ENCODE peak calls at places on chromosome 1, in six cellular contexts. D is aorta; E is lower leg skin; A is stimulated activated CD4-positive, alpha-beta T cell treated with anti-CD3 and anti-CD28 coated beads, Interleukin-2, amount 100 ng/mL, for 24 hours; J is iris pigment epithelial cell; Z is SK-N-DZ. X is an unnamed sample.

GRCh38 chr1:204592246-204592948 is 76.2 kb downstream of the MDM4 start:
- DNase-seq in D (no peak), J (no peak), Z (no peak), E (no peak), A (no peak), X (peak)

GRCh38 chr1:222310830-222311229 is 237.1 kb downstream of the HHIPL2 start:
- DNase-seq in J (no peak), A (no peak), D (no peak), E (peak), Z (peak), X (no peak)

GRCh38 chr1:51231121-51231520 is 5.0 kb upstream of the RNF11 start:
- DNase-seq in A (no peak), Z (no peak), E (no peak), D (no peak), J (no peak), X (no peak)

GRCh38 chr1:91717839-91718238 is 168.1 kb downstream of the TGFBR3 start:
- DNase-seq in A (no peak), Z (no peak), D (no peak), E (no peak), J (no peak), X (no peak)

GRCh38 chr1:227391204-227391603 is 72.9 kb upstream of the CDC42BPA start:
- DNase-seq in Z (no peak), J (no peak), D (no peak), E (no peak), A (no peak), X (no peak)

GRCh38 chr1:223820515-223820858 is 25.3 kb downstream of the TP53BP2 start:
- DNase-seq in E (no peak), Z (no peak), J (no peak), A (no peak), D (no peak), X (no peak)

GRCh38 chr1:33170351-33171274 is 11.2 kb downstream of the TRIM62 start:
- DNase-seq in A (no peak), E (no peak), J (no peak), Z (no peak), D (no peak), X (no peak)

GRCh38 chr1:36486436-36487335 is 4.0 kb upstream of the CSF3R start:
- DNase-seq in Z (no peak), J (peak), A (no peak), E (peak), D (peak), X (peak)

GRCh38 chr1:222136869-222137268 is 395.0 kb upstream of the DUSP10 start:
- DNase-seq in J (no peak), E (no peak), D (no peak), A (no peak), Z (no peak), X (no peak)

GRCh38 chr1:11051781-11052510 is 4.9 kb upstream of the MASP2 start:
- DNase-seq in Z (peak), A (no peak), J (peak), E (no peak), D (no peak), X (peak)

GRCh38 chr1:150578278-150579109 is 916 bp downstream of the MCL1 start:
- DNase-seq in D (peak), A (peak), Z (no peak), E (peak), J (peak), X (peak)

X was measured in upper lobe of right lung.